ENCODE peak calls at places on chromosome 12, in eight cellular contexts. B is foreskin fibroblast; Z is kidney tubule cell; D is activated CD4-positive, alpha-beta memory T cell treated with anti-CD3 and anti-CD28 coated beads, Interleukin-2, amount 10 ng/mL, durations not matched to agents 7 days and 5 days; L is progenitor cell of endocrine pancreas; H is cardiac muscle cell; W is KG1; M is mesothelial cell of epicardium. R is an unnamed sample.

GRCh38 chr12:73769337-73769736 is 768.3 kb upstream of the ATXN7L3B start:
- DNase-seq in B (no peak), Z (no peak), D (no peak), L (no peak), H (no peak), W (no peak), M (no peak), R (no peak)

GRCh38 chr12:26297386-26298070 is 102.2 kb downstream of the SSPN start:
- DNase-seq in B (no peak), Z (no peak), D (no peak), L (no peak), H (peak), W (no peak), M (no peak), R (no peak)

GRCh38 chr12:21771311-21771710 is 3.2 kb downstream of the KCNJ8 start:
- DNase-seq in B (peak), Z (peak), D (no peak), L (no peak), H (no peak), W (no peak), M (no peak), R (no peak)

GRCh38 chr12:28035483-28035882 is 63.0 kb upstream of the PTHLH start:
- DNase-seq in B (peak), Z (peak), D (no peak), L (no peak), H (peak), W (no peak), M (no peak), R (no peak)

GRCh38 chr12:76586764-76587395 is 27.3 kb upstream of the OSBPL8 start:
- DNase-seq in B (peak), Z (peak), D (peak), L (no peak), H (peak), W (peak), M (no peak), R (no peak)

GRCh38 chr12:95208678-95209077 is 8.6 kb downstream of the FGD6 start:
- DNase-seq in B (no peak), Z (peak), D (no peak), L (no peak), H (no peak), W (no peak), M (no peak), R (no peak)

GRCh38 chr12:125878483-125878882 is 813.2 kb downstream of the AACS start:
- DNase-seq in B (no peak), Z (no peak), D (no peak), L (no peak), H (no peak), W (no peak), M (no peak), R (no peak)

GRCh38 chr12:6211421-6211869 is 11.2 kb downstream of the CD9 start:
- DNase-seq in B (peak), Z (no peak), D (no peak), L (no peak), H (no peak), W (no peak), M (no peak), R (no peak)